ENCODE peak calls at places on chromosomes 12 and 14, in seven cellular contexts. B is testis; C is left ventricle myocardium inferior; U is naive thymus-derived CD4-positive, alpha-beta T cell; J is ascending aorta; T is HAP-1; E is right cardiac atrium. K is an unnamed sample.

GRCh38 chr14:23025181-23025788 is 9.4 kb downstream of the PSMB5 start:
- DNase-seq in B (no peak), C (no peak), U (no peak), J (no peak), T (no peak), E (no peak), K (no peak)

GRCh38 chr12:13241833-13242232 is 45.3 kb downstream of the EMP1 start:
- DNase-seq in B (no peak), C (no peak), U (no peak), J (no peak), T (no peak), E (no peak), K (no peak)

GRCh38 chr12:18753481-18754117 is 15.7 kb downstream of the CAPZA3 start:
- DNase-seq in B (no peak), C (peak; percentile 36), U (no peak), J (no peak), T (no peak), E (peak; percentile 19), K (no peak)

GRCh38 chr14:105354541-105354940 is 40.0 kb downstream of the PACS2 start:
- DNase-seq in B (no peak), C (no peak), U (no peak), J (no peak), T (no peak), E (no peak), K (no peak)

GRCh38 chr12:60398547-60398946 is 802.7 kb downstream of the SLC16A7 start:
- DNase-seq in B (no peak), C (no peak), U (no peak), J (no peak), T (no peak), E (no peak), K (no peak)

GRCh38 chr12:56346663-56347062 is 8.0 kb downstream of the IL23A start:
- DNase-seq in B (no peak), C (no peak), U (no peak), J (no peak), T (peak; percentile 20), E (no peak), K (no peak)

GRCh38 chr14:104805326-104805678 is 4.4 kb downstream of the ZBTB42 start:
- DNase-seq in B (no peak), C (no peak), U (no peak), J (no peak), T (no peak), E (peak; percentile 60), K (no peak)

GRCh38 chr14:92487513-92488133 is 26.0 kb upstream of the RIN3 start:
- DNase-seq in B (peak; percentile 7), C (no peak), U (no peak), J (no peak), T (no peak), E (no peak), K (no peak)

GRCh38 chr12:65170245-65170881 is 980 bp downstream of the LEMD3 start:
- DNase-seq in B (peak; percentile 74), C (peak; percentile 64), U (peak; percentile 47), J (peak; percentile 78), T (peak; percentile 75), E (peak; percentile 70), K (no peak)

GRCh38 chr12:86196465-86196864 is 59.7 kb downstream of the MGAT4C start:
- DNase-seq in B (no peak), C (no peak), U (no peak), J (no peak), T (no peak), E (no peak), K (no peak)

GRCh38 chr14:69749956-69750355 is 17.0 kb upstream of the SRSF5 start:
- DNase-seq in B (no peak), C (no peak), U (no peak), J (no peak), T (no peak), E (no peak), K (no peak)

GRCh38 chr12:1197264-1198018 is 206.4 kb downstream of the ERC1 start:
- DNase-seq in B (no peak), C (no peak), U (no peak), J (no peak), T (no peak), E (no peak), K (no peak)

GRCh38 chr12:52444647-52445595 is 7.0 kb downstream of the KRT6B start:
- DNase-seq in B (no peak), C (no peak), U (no peak), J (no peak), T (no peak), E (no peak), K (no peak)

GRCh38 chr12:51751657-51752056 is 96.9 kb downstream of the FIGNL2 start:
- DNase-seq in B (peak; percentile 47), C (no peak), U (no peak), J (no peak), T (no peak), E (peak; percentile 41), K (no peak)

GRCh38 chr14:53151523-53151866 is 1.6 kb downstream of the DDHD1 start:
- DNase-seq in B (peak; percentile 35), C (no peak), U (no peak), J (no peak), T (peak; percentile 43), E (no peak), K (no peak)

GRCh38 chr12:2629051-2629450 is 165.7 kb upstream of the FKBP4 start:
- DNase-seq in B (no peak), C (no peak), U (no peak), J (no peak), T (no peak), E (no peak), K (no peak)

GRCh38 chr14:47040490-47040889 is 388.9 kb upstream of the RPL10L start:
- DNase-seq in B (peak; percentile 17), C (no peak), U (no peak), J (no peak), T (no peak), E (no peak), K (peak; percentile 45)

GRCh38 chr12:124916370-124917134 is 2.1 kb upstream of the UBC start:
- DNase-seq in B (peak; percentile 72), C (peak; percentile 65), U (no peak), J (peak; percentile 92), T (peak; percentile 72), E (peak; percentile 78), K (no peak)

GRCh38 chr12:124910561-124911478 is 3.6 kb downstream of the UBC start:
- DNase-seq in B (no peak), C (no peak), U (no peak), J (no peak), T (no peak), E (no peak), K (no peak)

GRCh38 chr12:124915249-124916236 is 1.1 kb upstream of the UBC start:
- DNase-seq in B (peak; percentile 51), C (peak; percentile 63), U (no peak), J (peak; percentile 79), T (peak; percentile 48), E (peak; percentile 64), K (no peak)

GRCh38 chr12:124914392-124915248 is at the start of gene UBC:
- DNase-seq in B (peak; percentile 95), C (peak; percentile 90), U (peak; percentile 89), J (peak; percentile 95), T (peak; percentile 91), E (peak; percentile 89), K (peak; percentile 68)

GRCh38 chr12:124913474-124914391 is 717 bp downstream of the UBC start:
- DNase-seq in B (peak; percentile 94), C (peak; percentile 83), U (peak; percentile 86), J (peak; percentile 91), T (peak; percentile 90), E (peak; percentile 85), K (no peak)
- H3K4me1 ChIP-seq in B (peaks cover 49% of the 10 kb centered on the region), C (peaks cover 84% of the 10 kb centered on the region), U (peaks cover 38% of the 10 kb centered on the region), J (peaks cover 5% of the 10 kb centered on the region), T (peaks cover 26% of the 10 kb centered on the region), E (peaks cover 11% of the 10 kb centered on the region), K (no peaks in the 10 kb centered on the region)

GRCh38 chr14:52052289-52052943 is 16.4 kb downstream of the NID2 start:
- DNase-seq in B (no peak), C (no peak), U (no peak), J (no peak), T (no peak), E (no peak), K (no peak)

GRCh38 chr14:52049721-52050588 is 18.9 kb downstream of the NID2 start:
- DNase-seq in B (no peak), C (no peak), U (no peak), J (no peak), T (no peak), E (no peak), K (no peak)

GRCh38 chr14:52052991-52053390 is 15.9 kb downstream of the NID2 start:
- DNase-seq in B (no peak), C (no peak), U (no peak), J (no peak), T (no peak), E (no peak), K (no peak)

GRCh38 chr14:52051861-52052260 is 17.0 kb downstream of the NID2 start:
- DNase-seq in B (no peak), C (no peak), U (no peak), J (no peak), T (no peak), E (no peak), K (no peak)

GRCh38 chr14:52051251-52051650 is 17.6 kb downstream of the NID2 start:
- DNase-seq in B (no peak), C (no peak), U (no peak), J (no peak), T (no peak), E (no peak), K (no peak)
- H3K4me1 ChIP-seq in B (peaks cover 11% of the 10 kb centered on the region), C (peaks cover 96% of the 10 kb centered on the region), U (no peaks in the 10 kb centered on the region), J (peaks cover 13% of the 10 kb centered on the region), T (peaks cover 3% of the 10 kb centered on the region), E (peaks cover 36% of the 10 kb centered on the region), K (no peaks in the 10 kb centered on the region)

DNA sequence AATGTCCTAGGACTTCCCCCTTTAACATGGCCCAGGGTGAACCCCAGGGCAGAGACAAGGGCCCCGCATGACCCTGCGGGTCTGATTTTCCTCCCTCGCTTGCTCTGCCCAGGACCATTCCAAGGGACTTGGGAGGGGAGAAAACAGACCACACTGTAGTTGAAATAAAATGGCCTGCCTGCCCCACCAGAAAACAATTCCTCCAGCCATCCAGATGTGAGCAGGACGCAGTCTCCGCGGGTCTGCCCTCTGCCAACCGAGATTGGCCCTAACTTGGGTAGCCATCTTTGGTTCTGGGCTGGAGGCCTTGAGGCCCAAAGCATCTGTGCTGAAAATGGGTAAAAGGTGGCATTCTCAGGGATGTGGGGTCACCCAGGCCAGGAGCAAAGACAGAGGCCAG is 75.5 kb downstream of the RFLNA start:
- DNase-seq in B (no peak), C (no peak), U (no peak), J (no peak), T (no peak), E (no peak), K (no peak)
- H3K4me1 ChIP-seq in B (peaks cover 64% of the 10 kb centered on the region), C (peaks cover 77% of the 10 kb centered on the region), U (no peaks in the 10 kb centered on the region), J (peaks cover 26% of the 10 kb centered on the region), T (no peaks in the 10 kb centered on the region), E (peaks cover 4% of the 10 kb centered on the region), K (no peaks in the 10 kb centered on the region)

GRCh38 chr12:75984577-75985182 is 46.9 kb downstream of the PHLDA1 start:
- DNase-seq in B (no peak), C (no peak), U (no peak), J (no peak), T (no peak), E (no peak), K (no peak)

GRCh38 chr12:75982974-75983660 is 48.5 kb downstream of the PHLDA1 start:
- DNase-seq in B (no peak), C (peak; percentile 22), U (no peak), J (no peak), T (no peak), E (peak; percentile 31), K (no peak)

GRCh38 chr12:75985566-75985965 is 46.0 kb downstream of the PHLDA1 start:
- DNase-seq in B (no peak), C (no peak), U (no peak), J (no peak), T (no peak), E (no peak), K (no peak)

GRCh38 chr12:75990189-75990912 is 41.2 kb downstream of the PHLDA1 start:
- DNase-seq in B (no peak), C (no peak), U (no peak), J (no peak), T (peak; percentile 23), E (no peak), K (no peak)

GRCh38 chr12:75986001-75986739 is 45.4 kb downstream of the PHLDA1 start:
- DNase-seq in B (no peak), C (no peak), U (no peak), J (no peak), T (no peak), E (no peak), K (no peak)
- H3K4me1 ChIP-seq in B (no peaks in the 10 kb centered on the region), C (peaks cover 21% of the 10 kb centered on the region), U (no peaks in the 10 kb centered on the region), J (peaks cover 5% of the 10 kb centered on the region), T (peaks cover 9% of the 10 kb centered on the region), E (peaks cover 5% of the 10 kb centered on the region), K (no peaks in the 10 kb centered on the region)

K was measured in iPS DF 6.9.